ENCODE peak calls at places on chromosomes 3 and 15, in eight cellular contexts. N is body of pancreas, T is coronary artery, Q is astrocyte of the spinal cord, D is tibial artery, K is psoas muscle, Z is transverse colon, E is GM06990. F is an unnamed sample.

GRCh38 chr3:57292895-57293526 is 526 bp upstream of the ASB14 start:
- DNase-seq in N (no peak), T (no peak), Q (no peak), D (no peak), K (no peak), Z (no peak), E (no peak), F (no peak)

GRCh38 chr3:69914395-69914794 is 85.1 kb upstream of the SAMMSON start:
- DNase-seq in N (no peak), T (no peak), Q (no peak), D (no peak), K (no peak), Z (no peak), E (no peak), F (no peak)

GRCh38 chr3:5197022-5197421 is 9.5 kb downstream of the EDEM1 start:
- DNase-seq in N (no peak), T (no peak), Q (no peak), D (no peak), K (no peak), Z (no peak), E (no peak), F (no peak)

GRCh38 chr15:97875513-97876285 is 84.8 kb upstream of the ARRDC4 start:
- DNase-seq in N (peak; percentile 39), T (no peak), Q (no peak), D (no peak), K (no peak), Z (peak; percentile 28), E (no peak), F (no peak)

GRCh38 chr3:8343058-8343457 is 158.6 kb upstream of the LMCD1 start:
- DNase-seq in N (no peak), T (no peak), Q (no peak), D (no peak), K (no peak), Z (no peak), E (no peak), F (no peak)

GRCh38 chr3:172332256-172333041 is 115.8 kb downstream of the GHSR start:
- DNase-seq in N (peak; percentile 71), T (no peak), Q (peak; percentile 49), D (peak; percentile 74), K (no peak), Z (peak; percentile 75), E (no peak), F (peak; percentile 43)

GRCh38 chr3:83928391-83928790 is 1030.4 kb upstream of the CADM2 start:
- DNase-seq in N (no peak), T (no peak), Q (no peak), D (no peak), K (no peak), Z (no peak), E (no peak), F (no peak)

GRCh38 chr3:187291001-187291511 is 481 bp downstream of the MASP1 start:
- DNase-seq in N (no peak), T (no peak), Q (peak; percentile 53), D (no peak), K (peak; percentile 62), Z (no peak), E (no peak), F (no peak)

GRCh38 chr15:67146875-67147381 is 81.5 kb downstream of the SMAD3 start:
- DNase-seq in N (no peak), T (no peak), Q (peak; percentile 92), D (no peak), K (peak; percentile 56), Z (peak; percentile 82), E (no peak), F (no peak)

GRCh38 chr15:31609243-31609642 is 282.6 kb downstream of the KLF13 start:
- DNase-seq in N (no peak), T (no peak), Q (no peak), D (no peak), K (no peak), Z (no peak), E (no peak), F (no peak)

GRCh38 chr3:160061525-160061924 is 72.9 kb downstream of the IL12A start:
- DNase-seq in N (no peak), T (no peak), Q (no peak), D (no peak), K (no peak), Z (no peak), E (no peak), F (no peak)

GRCh38 chr15:77013786-77014136 is 18.8 kb downstream of the PSTPIP1 start:
- DNase-seq in N (no peak), T (no peak), Q (no peak), D (no peak), K (peak; percentile 46), Z (peak; percentile 53), E (peak; percentile 68), F (peak; percentile 74)

GRCh38 chr3:127180859-127181258 is 12.1 kb upstream of the PRR23E start:
- DNase-seq in N (no peak), T (peak; percentile 38), Q (no peak), D (no peak), K (no peak), Z (no peak), E (no peak), F (no peak)

GRCh38 chr3:45559560-45560118 is 34.9 kb upstream of the LIMD1 start:
- DNase-seq in N (no peak), T (no peak), Q (no peak), D (no peak), K (no peak), Z (no peak), E (no peak), F (no peak)

GRCh38 chr3:48411041-48411588 is 18.8 kb downstream of the PLXNB1 start:
- DNase-seq in N (no peak), T (no peak), Q (no peak), D (peak; percentile 10), K (no peak), Z (no peak), E (no peak), F (no peak)
- TF ChIP-seq CTCF in N (no peak), T (no peak), Q (no peak), D (no peak), K (no peak), Z (no peak), E (no peak), F (no peak)

DNA sequence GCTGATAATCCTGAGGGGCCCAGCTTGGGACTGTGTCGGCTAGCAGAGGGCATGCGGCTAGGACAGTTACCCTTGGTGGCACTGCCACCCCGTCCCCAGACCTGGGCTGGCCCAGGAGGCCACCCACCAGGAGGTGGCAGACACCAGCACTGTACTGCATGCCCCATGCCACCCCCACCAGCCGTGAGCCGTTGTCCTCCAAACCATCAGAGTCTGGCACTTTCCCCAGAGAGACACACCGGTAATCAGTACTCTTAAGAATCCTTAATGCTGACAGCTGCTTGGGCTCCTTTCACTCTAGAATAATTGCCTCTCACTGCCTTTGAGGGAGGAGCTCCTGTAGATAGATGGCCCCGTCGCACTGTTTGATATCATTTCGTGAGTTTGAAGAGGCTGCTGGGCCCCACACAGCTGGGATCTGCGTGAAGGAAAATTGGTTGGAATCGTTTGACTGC is 94.6 kb downstream of the LRRK1 start:
- DNase-seq in N (no peak), T (peak; percentile 45), Q (no peak), D (no peak), K (no peak), Z (peak; percentile 2), E (no peak), F (no peak)
- TF ChIP-seq CTCF in N (no peak), T (no peak), Q (no peak), D (no peak), K (no peak), Z (no peak), E (no peak), F (no peak)

DNA sequence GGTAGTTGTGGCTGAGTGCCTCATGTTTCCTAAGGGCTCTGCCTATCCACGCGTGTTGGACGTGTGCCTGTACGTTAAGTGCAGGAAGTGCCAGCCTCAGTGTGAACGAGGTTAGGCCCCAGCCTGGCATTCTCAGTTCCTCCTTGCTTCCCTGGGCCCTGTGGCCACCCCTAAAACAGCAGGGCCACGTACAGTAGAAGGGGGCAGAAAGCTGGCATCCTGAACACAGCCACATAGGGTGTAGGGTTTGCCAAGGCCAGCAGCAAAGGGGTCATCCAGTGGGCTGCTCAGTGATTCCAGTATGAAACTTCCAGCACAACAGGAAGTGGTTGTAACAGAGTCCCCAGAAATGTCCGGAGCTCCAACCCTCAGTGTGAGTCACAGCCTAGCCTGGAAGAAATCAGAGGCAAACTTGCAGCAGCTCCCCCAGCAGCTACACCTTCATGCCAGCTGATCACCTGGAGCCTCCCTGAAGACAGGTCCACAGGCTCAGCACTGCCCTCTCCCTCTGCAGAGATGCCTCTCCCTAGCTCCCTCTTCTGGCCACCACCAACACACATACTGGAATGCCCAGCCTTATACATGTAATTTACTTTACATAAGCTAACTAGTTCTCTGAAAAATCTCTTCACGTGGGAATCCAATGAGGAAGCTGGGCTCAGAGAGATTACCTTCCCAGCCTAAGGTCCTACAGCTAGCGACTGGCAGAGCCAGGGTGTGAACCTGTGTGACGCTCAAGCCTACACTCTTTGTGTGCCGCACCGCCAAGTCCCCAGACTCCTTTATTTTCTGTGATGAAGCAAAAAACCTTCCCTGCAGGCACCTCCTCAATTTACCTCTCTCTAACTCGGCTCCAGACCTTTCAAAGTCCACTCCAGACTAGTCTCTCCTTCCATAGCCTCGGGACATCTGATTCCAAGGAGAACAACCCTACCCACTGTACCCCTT is 26.6 kb downstream of the ILDR1 start:
- DNase-seq in N (peak; percentile 83), T (no peak), Q (peak; percentile 74), D (peak; percentile 68), K (peak; percentile 64), Z (peak; percentile 78), E (peak; percentile 60), F (peak; percentile 9)
- TF ChIP-seq CTCF in N (peak; percentile 56), T (peak; percentile 22), Q (peak; percentile 50), D (no peak), K (peak; percentile 26), Z (peak; percentile 52), E (peak; percentile 70), F (no peak)

GRCh38 chr15:55959744-55960143 is 33.7 kb downstream of the NEDD4 start:
- DNase-seq in N (no peak), T (no peak), Q (peak; percentile 9), D (no peak), K (no peak), Z (no peak), E (no peak), F (no peak)

GRCh38 chr15:55958349-55958748 is 35.1 kb downstream of the NEDD4 start:
- DNase-seq in N (no peak), T (no peak), Q (no peak), D (no peak), K (no peak), Z (no peak), E (no peak), F (no peak)

GRCh38 chr15:55960946-55961345 is 32.5 kb downstream of the NEDD4 start:
- DNase-seq in N (no peak), T (no peak), Q (no peak), D (no peak), K (no peak), Z (no peak), E (no peak), F (no peak)

DNA sequence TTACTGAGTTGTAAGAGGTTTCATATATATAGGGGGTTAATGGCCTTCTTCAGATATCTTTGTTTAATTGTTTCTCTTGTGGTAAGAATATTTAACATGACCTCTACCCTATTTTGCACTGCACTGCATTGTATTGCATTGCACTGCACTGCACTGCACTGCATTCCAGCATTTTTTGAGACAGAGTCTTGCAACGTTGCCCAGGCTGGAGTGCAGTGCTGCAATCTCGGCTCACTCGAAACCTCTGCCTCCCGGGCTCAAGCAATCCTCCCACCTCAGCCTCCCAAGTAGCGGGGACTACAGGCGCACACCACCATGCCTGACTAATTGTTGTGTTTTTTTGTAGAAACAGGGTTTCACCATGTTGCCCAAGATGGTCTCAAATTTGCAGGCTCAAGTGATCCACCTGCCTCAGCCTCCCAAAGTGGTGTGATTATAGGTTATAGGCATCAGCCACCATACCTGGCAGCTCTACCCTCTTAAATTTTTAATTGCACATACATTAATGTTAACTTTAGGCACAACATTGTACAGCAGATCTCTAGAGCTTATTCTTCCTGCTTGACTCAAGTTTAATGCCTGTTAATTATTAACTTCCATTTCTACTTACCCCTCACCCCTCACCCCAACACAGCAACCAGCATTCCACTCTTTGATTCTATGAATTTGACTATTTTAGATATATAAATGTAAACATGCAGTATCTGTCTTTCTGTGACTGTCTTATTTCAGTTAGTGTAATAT is 38.4 kb downstream of the NEDD4 start:
- DNase-seq in N (no peak), T (no peak), Q (no peak), D (no peak), K (no peak), Z (no peak), E (no peak), F (no peak)
- TF ChIP-seq CTCF in N (no peak), T (no peak), Q (no peak), D (no peak), K (no peak), Z (no peak), E (no peak), F (no peak)

F was measured in CD8-positive, alpha-beta T cell.